ENCODE peak calls at places on chromosomes 4 and X, in ten cellular contexts. Y, U, W, P, A, E, N, R, L and O are unnamed samples.

GRCh38 chrX:12439396-12439795 is 301.1 kb downstream of the FRMPD4 start:
- DNase-seq in Y (no peak), U (no peak), W (no peak), P (peak), A (no peak), E (no peak), N (no peak), R (no peak), L (peak), O (no peak)

GRCh38 chr4:182923376-182923775 is 6.2 kb upstream of the DCTD start:
- DNase-seq in Y (no peak), U (peak), W (no peak), P (no peak), A (no peak), E (no peak), N (no peak), R (no peak), L (no peak), O (no peak)

GRCh38 chr4:139825523-139826014 is 159.9 kb downstream of the MGST2 start:
- DNase-seq in Y (peak), U (no peak), W (no peak), P (no peak), A (no peak), E (no peak), N (no peak), R (no peak), L (no peak), O (no peak)

GRCh38 chr4:25485104-25485503 is 108.0 kb downstream of the ANAPC4 start:
- DNase-seq in Y (no peak), U (no peak), W (no peak), P (no peak), A (no peak), E (no peak), N (no peak), R (no peak), L (no peak), O (peak)

GRCh38 chr4:89836897-89837384 is at the start of gene SNCA:
- DNase-seq in Y (peak), U (peak), W (peak), P (no peak), A (no peak), E (peak), N (peak), R (no peak), L (peak), O (no peak)

GRCh38 chrX:151974336-151975227 is at the start of gene GABRE:
- DNase-seq in Y (peak), U (peak), W (peak), P (peak), A (no peak), E (peak), N (peak), R (no peak), L (peak), O (no peak)

GRCh38 chrX:109871489-109871888 is 131.4 kb upstream of the TMEM164 start:
- DNase-seq in Y (no peak), U (no peak), W (no peak), P (no peak), A (no peak), E (no peak), N (no peak), R (no peak), L (no peak), O (no peak)

GRCh38 chr4:153763404-153763803 is 3.6 kb upstream of the RNF175 start:
- DNase-seq in Y (no peak), U (no peak), W (no peak), P (no peak), A (peak), E (no peak), N (no peak), R (no peak), L (no peak), O (peak)

GRCh38 chr4:184191267-184191666 is 26.4 kb downstream of the ENPP6 start:
- DNase-seq in Y (no peak), U (no peak), W (no peak), P (no peak), A (no peak), E (no peak), N (no peak), R (no peak), L (no peak), O (no peak)

GRCh38 chr4:18937080-18937479 is 915.5 kb upstream of the LCORL start:
- DNase-seq in Y (no peak), U (no peak), W (no peak), P (no peak), A (no peak), E (no peak), N (no peak), R (no peak), L (no peak), O (no peak)

GRCh38 chr4:81346719-81347118 is 125.0 kb downstream of the RASGEF1B start:
- DNase-seq in Y (no peak), U (no peak), W (no peak), P (no peak), A (no peak), E (no peak), N (no peak), R (no peak), L (no peak), O (no peak)

DNA sequence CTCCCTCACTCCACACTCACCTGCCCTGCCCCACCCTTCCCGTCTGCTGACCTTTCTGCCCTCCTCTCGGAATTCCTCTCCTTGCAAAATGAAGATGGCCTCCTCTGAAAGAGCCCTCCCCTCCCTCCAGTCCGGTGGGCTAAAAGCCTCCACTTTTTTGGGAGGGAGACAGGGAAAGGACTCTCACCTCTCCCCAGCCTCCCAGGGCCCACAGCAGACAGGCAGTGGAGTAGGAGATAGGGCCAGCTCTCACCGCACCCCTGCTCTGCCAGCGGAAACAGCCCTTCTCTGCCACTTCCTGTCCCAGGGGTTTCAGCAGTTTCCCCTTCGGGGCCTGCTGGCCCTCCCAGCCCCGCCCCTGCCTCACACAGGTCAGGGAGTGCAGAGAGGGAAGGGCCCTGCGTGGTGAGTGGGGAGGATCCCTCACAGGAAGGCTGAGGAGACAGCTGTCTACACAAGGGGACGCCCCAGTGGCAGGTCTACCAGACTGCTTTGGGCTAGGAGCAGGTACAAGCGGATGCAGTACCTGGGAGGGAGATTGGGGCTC is 18.2 kb downstream of the ELF4 start:
- DNase-seq in Y (no peak), U (no peak), W (peak), P (no peak), A (no peak), E (peak), N (peak), R (no peak), L (no peak), O (peak)
- TF ChIP-seq CTCF in Y (no peak), U (no peak), W (no peak), P (no peak), A (no peak), E (no peak), N (no peak), R (no peak), L (no peak), O (peak)

GRCh38 chr4:78551420-78552351 is at the start of gene ANXA3:
- DNase-seq in Y (peak), U (peak), W (peak), P (no peak), A (peak), E (peak), N (peak), R (no peak), L (no peak), O (no peak)
- TF ChIP-seq CTCF in Y (no peak), U (no peak), W (no peak), P (no peak), A (no peak), E (no peak), N (no peak), R (no peak), L (no peak), O (no peak)

DNA sequence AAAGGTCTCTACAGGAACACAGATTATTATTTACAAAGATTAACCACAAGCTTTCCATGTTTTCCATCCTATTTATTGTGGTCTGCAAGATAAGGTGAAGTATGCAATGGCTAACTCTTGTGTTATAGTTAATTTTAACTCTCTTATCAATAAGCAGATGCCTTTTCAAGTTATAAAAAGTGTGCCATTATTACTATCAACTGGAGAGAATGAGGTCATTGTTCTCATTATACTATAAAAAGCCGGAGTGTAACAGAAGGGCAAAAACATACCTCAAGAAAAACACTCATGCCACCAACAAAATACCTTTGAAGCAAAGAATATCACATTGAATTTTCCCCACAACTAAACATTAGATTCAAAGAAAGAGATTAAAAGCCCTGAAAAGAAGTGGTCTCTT is 52.0 kb upstream of the SORBS2 start:
- DNase-seq in Y (no peak), U (no peak), W (no peak), P (no peak), A (no peak), E (no peak), N (no peak), R (no peak), L (no peak), O (no peak)
- TF ChIP-seq CTCF in Y (no peak), U (no peak), W (no peak), P (no peak), A (no peak), E (no peak), N (no peak), R (no peak), L (no peak), O (no peak)

GRCh38 chrX:74535211-74535621 is 79.2 kb downstream of the RLIM start:
- DNase-seq in Y (peak), U (peak), W (no peak), P (peak), A (peak), E (no peak), N (no peak), R (no peak), L (peak), O (peak)
- TF ChIP-seq CTCF in Y (peak), U (peak), W (no peak), P (peak), A (peak), E (no peak), N (peak), R (peak), L (peak), O (peak)

DNA sequence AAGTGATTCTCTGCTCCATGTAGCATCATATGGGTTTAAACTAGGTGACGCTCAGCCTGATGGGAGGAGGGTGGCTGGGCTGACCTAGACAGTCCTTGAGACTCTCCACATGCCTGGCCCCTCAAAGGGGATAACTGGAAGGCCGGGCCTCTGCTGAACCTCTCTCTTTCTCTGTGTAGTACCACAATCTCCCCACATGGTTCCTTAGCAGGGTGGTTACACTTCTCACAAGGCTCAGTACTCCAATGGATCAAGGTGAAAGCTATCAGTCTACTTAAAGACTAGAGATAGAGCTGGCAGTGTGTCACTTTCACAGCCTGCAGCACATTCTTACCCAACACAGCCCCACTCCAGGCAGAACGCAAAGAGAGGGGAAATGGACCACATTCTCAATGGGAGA is 80.4 kb downstream of the LDB2 start:
- DNase-seq in Y (no peak), U (no peak), W (no peak), P (no peak), A (no peak), E (no peak), N (no peak), R (no peak), L (no peak), O (no peak)
- TF ChIP-seq CTCF in Y (no peak), U (no peak), W (no peak), P (no peak), A (no peak), E (no peak), N (no peak), R (no peak), L (no peak), O (no peak)

GRCh38 chr4:186642530-186642929 is 81.1 kb downstream of the FAT1 start:
- DNase-seq in Y (no peak), U (no peak), W (no peak), P (no peak), A (no peak), E (no peak), N (no peak), R (no peak), L (no peak), O (no peak)
- TF ChIP-seq CTCF in Y (no peak), U (no peak), W (no peak), P (no peak), A (no peak), E (no peak), N (no peak), R (no peak), L (no peak), O (no peak)

DNA sequence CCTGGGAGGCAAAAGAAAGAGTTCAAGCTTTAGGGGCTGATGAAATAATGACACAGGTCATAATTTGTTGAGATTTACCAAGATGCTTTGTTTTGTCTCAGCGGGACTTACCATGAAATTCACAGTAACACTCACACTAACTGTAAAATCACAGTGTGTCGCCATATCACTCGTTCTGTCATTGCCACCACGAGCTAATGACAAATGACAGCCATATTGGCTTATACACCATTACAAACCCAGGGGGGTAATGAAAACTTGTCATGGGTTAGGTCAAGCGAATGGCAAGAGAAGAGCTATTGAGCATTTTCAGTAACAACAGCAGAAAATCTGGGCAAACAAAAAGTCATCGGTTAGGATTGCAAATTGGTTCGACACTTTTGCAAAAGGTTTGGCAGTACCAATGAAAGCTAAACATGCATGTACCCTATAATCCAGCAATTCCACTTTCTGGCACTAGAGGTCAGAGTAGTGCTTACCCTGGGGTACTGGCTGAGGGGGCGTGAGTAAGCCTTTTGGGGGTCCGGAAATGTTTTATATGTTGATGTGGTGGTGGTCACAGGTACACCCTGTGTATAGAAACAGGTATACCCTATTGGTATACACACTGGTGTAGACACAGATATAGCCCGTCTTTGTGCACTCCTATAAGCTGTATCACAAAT is 83.9 kb upstream of the RAI2 start:
- DNase-seq in Y (peak), U (no peak), W (no peak), P (peak), A (peak), E (no peak), N (no peak), R (no peak), L (no peak), O (peak)
- TF ChIP-seq CTCF in Y (peak), U (peak), W (peak), P (peak), A (peak), E (no peak), N (peak), R (peak), L (peak), O (peak)

DNA sequence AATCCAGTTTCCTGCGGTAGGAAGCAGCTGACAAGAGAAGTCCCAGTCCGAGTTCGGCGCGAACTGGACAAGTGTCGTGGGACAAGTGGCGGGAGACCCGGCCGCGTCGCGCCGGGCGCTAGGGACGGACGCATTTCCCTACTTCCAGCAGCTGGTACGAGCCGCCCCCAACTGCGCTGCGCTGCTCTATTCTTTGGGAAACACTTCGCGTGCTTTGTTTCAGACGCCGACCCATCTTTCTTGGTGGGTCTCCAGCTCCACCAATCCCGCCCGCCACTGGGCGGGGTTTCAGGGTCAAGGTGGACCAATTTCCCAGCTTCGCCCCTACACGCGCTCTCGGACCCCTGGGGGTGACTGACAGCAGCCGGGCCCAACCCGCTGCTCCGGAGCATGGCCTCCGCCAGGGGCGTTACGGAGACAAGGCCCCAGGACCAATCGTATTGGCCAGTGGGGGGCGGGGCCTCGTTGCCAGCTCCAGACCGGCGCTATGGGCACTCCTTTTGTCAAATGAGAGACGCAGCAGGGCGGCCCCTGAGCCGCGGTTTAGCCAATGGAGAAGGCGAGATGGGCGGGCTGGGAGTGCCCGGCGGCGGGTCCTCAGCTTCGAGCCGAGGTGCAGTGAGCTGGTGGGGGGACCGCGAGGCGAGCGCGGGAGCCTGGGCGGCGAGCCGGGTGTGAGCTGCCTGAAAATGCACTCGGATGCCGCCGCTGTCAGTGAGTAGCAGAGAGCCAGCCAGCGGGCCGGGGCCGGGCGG is at the start of gene DCUN1D4:
- DNase-seq in Y (peak), U (peak), W (peak), P (peak), A (peak), E (peak), N (peak), R (peak), L (peak), O (peak)
- TF ChIP-seq CTCF in Y (peak), U (peak), W (peak), P (peak), A (peak), E (peak), N (peak), R (peak), L (peak), O (no peak)

DNA sequence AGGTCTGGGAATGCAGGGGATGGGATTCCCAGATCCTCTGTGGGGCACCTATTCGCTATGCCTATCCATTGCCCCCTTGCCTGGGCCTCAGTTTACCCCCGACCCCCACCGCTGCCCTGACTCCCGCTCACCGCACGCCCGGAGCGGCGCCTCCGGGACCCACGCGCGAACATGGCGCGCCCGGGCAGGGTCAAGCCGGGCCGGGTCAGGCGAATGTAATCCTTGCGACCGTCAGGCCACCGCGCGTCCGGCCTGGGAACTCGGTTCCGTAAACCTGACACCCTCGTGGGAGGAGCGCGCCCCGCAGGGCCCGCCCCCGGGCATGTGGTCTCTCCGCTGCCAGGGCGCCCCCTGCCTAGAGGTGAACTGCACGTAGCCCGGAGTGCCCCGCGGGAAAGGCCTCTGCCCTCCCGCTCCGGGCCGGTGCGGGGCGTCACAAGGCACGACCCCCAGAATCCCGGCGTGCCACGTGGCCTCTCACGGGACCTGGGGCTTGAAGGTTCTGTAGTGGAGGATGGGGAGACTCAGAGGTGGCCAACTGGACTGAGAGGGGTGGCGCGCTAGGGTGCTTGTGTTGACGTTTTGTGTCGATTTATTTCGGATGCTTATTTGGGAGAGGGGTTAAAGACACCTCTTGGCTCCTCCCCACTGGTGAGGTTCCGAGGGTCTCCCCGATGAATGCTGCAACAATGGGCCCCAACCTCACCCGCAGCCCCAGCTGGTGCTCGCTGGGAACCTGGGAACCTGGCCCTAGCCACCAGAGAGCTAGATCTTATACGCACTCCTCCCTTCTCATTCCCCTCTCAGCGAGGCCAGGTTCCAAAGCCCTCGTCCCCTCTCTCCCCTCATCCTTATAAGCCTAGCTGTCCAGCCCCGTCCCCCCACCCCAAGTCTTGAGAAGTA is at the start of gene PRICKLE3:
- DNase-seq in Y (no peak), U (peak), W (peak), P (peak), A (peak), E (peak), N (peak), R (no peak), L (peak), O (peak)
- TF ChIP-seq CTCF in Y (no peak), U (peak), W (no peak), P (peak), A (peak), E (peak), N (peak), R (peak), L (peak), O (peak)